ENCODE peak calls at places on chromosomes 16 and 17, in nine cellular contexts. C is HCT116, X is fibroblast of lung, D is IMR-90, H is mesendoderm, M is PC-9, A is GM23248, P is PC-3, W is MM.1S. F is an unnamed sample. For H3K4me1, the result is how much of the 10 kb centered on the place peaks cover.

GRCh38 chr17:29063992-29064391 is 21.1 kb downstream of the PIPOX start:
- DNase-seq in A (no peak), P (no peak), C (no peak), W (no peak), M (no peak), H (no peak), X (no peak), D (no peak), F (no peak)

GRCh38 chr17:65220732-65221131 is 83.6 kb downstream of the RGS9 start:
- DNase-seq in M (peak), A (peak), D (no peak), H (peak), W (no peak), X (no peak), C (peak), P (peak), F (no peak)

GRCh38 chr16:58605562-58605961 is 24.1 kb downstream of the CNOT1 start:
- DNase-seq in X (no peak), M (no peak), D (no peak), P (no peak), W (no peak), C (no peak), H (no peak), A (no peak), F (no peak)

GRCh38 chr17:386145-386876 is 33.7 kb upstream of the RPH3AL start:
- DNase-seq in C (peak), A (peak), X (no peak), W (peak), H (peak), D (no peak), M (peak), P (peak), F (peak)

GRCh38 chr17:44350733-44351226 is 5.7 kb downstream of the GRN start:
- DNase-seq in P (peak), M (peak), C (no peak), D (peak), X (peak), H (peak), W (peak), A (peak), F (peak)

GRCh38 chr17:62714016-62714777 is 86.7 kb downstream of the MRC2 start:
- DNase-seq in C (no peak), D (peak), X (peak), W (no peak), H (no peak), P (peak), A (peak), M (no peak), F (no peak)

GRCh38 chr16:67015317-67015731 is 13.6 kb upstream of the CBFB start:
- DNase-seq in M (peak), X (no peak), A (no peak), P (no peak), W (no peak), H (no peak), C (peak), D (no peak), F (no peak)

GRCh38 chr16:88130681-88131080 is 179.4 kb downstream of the BANP start:
- DNase-seq in H (no peak), P (no peak), W (no peak), X (no peak), A (no peak), M (no peak), D (no peak), C (no peak), F (no peak)

GRCh38 chr16:30628628-30629342 is 18.6 kb upstream of the ZNF689 start:
- DNase-seq in A (peak), D (peak), C (peak), P (peak), H (peak), X (peak), M (peak), W (peak), F (peak)

GRCh38 chr17:64773836-64774761 is 112.0 kb upstream of the SMURF2 start:
- DNase-seq in P (peak), A (peak), W (peak), C (peak), H (peak), X (peak), M (peak), D (peak), F (peak)

GRCh38 chr17:27415090-27415795 is 41.0 kb upstream of the KSR1 start:
- DNase-seq in D (no peak), P (no peak), C (no peak), A (no peak), W (no peak), M (no peak), X (no peak), H (no peak), F (no peak)

GRCh38 chr17:876272-876671 is 94.1 kb downstream of the MRM3 start:
- DNase-seq in D (no peak), A (no peak), X (no peak), C (no peak), W (no peak), M (no peak), P (no peak), H (peak), F (no peak)

GRCh38 chr16:749010-749409 is 8.2 kb upstream of the CIAO3 start:
- DNase-seq in A (peak), P (no peak), H (no peak), W (no peak), M (no peak), C (no peak), X (peak), D (peak), F (no peak)

GRCh38 chr16:85613609-85614337 is 651 bp downstream of the GSE1 start:
- DNase-seq in X (peak), M (peak), A (peak), W (no peak), D (no peak), C (no peak), P (peak), H (peak), F (peak)

GRCh38 chr17:33318241-33318640 is 25.1 kb upstream of the ASIC2 start:
- DNase-seq in A (no peak), D (no peak), M (no peak), C (no peak), W (no peak), P (no peak), X (no peak), H (no peak), F (peak)

GRCh38 chr17:4852504-4853075 is 19.4 kb downstream of the MINK1 start:
- DNase-seq in H (no peak), A (peak), W (no peak), C (no peak), P (peak), M (peak), X (peak), D (peak), F (no peak)

GRCh38 chr17:71914812-71915211 is 206.0 kb upstream of the SOX9 start:
- DNase-seq in C (no peak), M (no peak), A (no peak), D (no peak), H (no peak), W (no peak), P (no peak), X (no peak), F (no peak)

GRCh38 chr16:59881366-59881765 is 1147.2 kb upstream of the GOT2 start:
- DNase-seq in D (no peak), C (no peak), P (no peak), X (no peak), M (no peak), A (no peak), W (no peak), H (peak), F (peak)

GRCh38 chr17:1087381-1088241 is 90.7 kb downstream of the TIMM22 start:
- DNase-seq in W (no peak), H (peak), P (peak), A (peak), M (peak), X (no peak), C (no peak), D (no peak), F (peak)

GRCh38 chr16:19463468-19464315 is 46.0 kb downstream of the TMC5 start:
- DNase-seq in D (no peak), M (peak), H (peak), C (no peak), A (no peak), X (no peak), P (peak), W (no peak), F (no peak)

GRCh38 chr17:28404812-28405570 is 1.0 kb downstream of the SLC46A1 start:
- DNase-seq in A (peak), M (no peak), P (no peak), C (no peak), H (no peak), W (no peak), D (no peak), X (no peak), F (no peak)

GRCh38 chr16:69106491-69107291 is 1.2 kb downstream of the HAS3 start:
- DNase-seq in H (peak), W (no peak), X (no peak), C (no peak), A (peak), M (peak), D (no peak), P (no peak), F (peak)

GRCh38 chr17:4940625-4941021 is 555 bp downstream of the RNF167 start:
- DNase-seq in H (no peak), X (no peak), D (no peak), P (no peak), A (peak), C (no peak), M (no peak), W (no peak), F (no peak)

GRCh38 chr17:64148017-64148631 is 18.2 kb upstream of the ERN1 start:
- DNase-seq in H (peak), A (peak), X (peak), P (peak), C (no peak), W (no peak), M (no peak), D (no peak), F (no peak)

GRCh38 chr16:67395458-67396158 is 2.3 kb upstream of the TPPP3 start:
- DNase-seq in D (peak), C (no peak), H (no peak), W (no peak), X (no peak), A (peak), P (no peak), M (no peak), F (peak)

GRCh38 chr17:80352216-80352895 is 62.6 kb upstream of the ENDOV start:
- DNase-seq in H (no peak), X (no peak), D (no peak), W (no peak), P (no peak), A (no peak), C (no peak), M (no peak), F (no peak)

GRCh38 chr17:57679906-57680695 is 65.0 kb downstream of the CCDC182 start:
- DNase-seq in M (no peak), C (no peak), P (no peak), X (no peak), W (no peak), H (no peak), D (no peak), A (no peak), F (no peak)

GRCh38 chr17:45783593-45784292 is 377 bp upstream of the CRHR1 start:
- DNase-seq in D (no peak), C (no peak), P (no peak), X (no peak), W (no peak), H (peak), M (no peak), A (no peak), F (peak)

GRCh38 chr16:24838554-24839266 is 7.1 kb upstream of the SLC5A11 start:
- DNase-seq in C (no peak), M (peak), W (no peak), D (peak), H (no peak), A (peak), X (peak), P (peak), F (no peak)

GRCh38 chr17:18261146-18261515 is 669 bp downstream of the MIEF2 start:
- DNase-seq in M (peak), X (peak), H (peak), A (peak), C (no peak), D (peak), W (peak), P (peak), F (peak)

GRCh38 chr17:78692460-78693010 is 89.5 kb downstream of the CYTH1 start:
- DNase-seq in D (no peak), W (no peak), A (no peak), M (no peak), H (no peak), C (no peak), P (no peak), X (no peak), F (no peak)

GRCh38 chr17:42233148-42233547 is 38.9 kb upstream of the GHDC start:
- DNase-seq in A (peak), D (peak), W (no peak), C (no peak), X (no peak), M (no peak), H (no peak), P (no peak), F (no peak)

GRCh38 chr17:72338847-72339790 is 218.3 kb downstream of the SOX9 start:
- DNase-seq in M (peak), W (no peak), A (peak), C (peak), H (peak), D (peak), X (peak), P (peak), F (no peak)

GRCh38 chr17:40922239-40922638 is 15.2 kb downstream of the KRT23 start:
- DNase-seq in H (peak), W (no peak), D (peak), M (peak), A (peak), X (peak), P (peak), C (no peak), F (no peak)

GRCh38 chr17:79340771-79341528 is 266.3 kb downstream of the ENGASE start:
- DNase-seq in D (no peak), C (no peak), P (no peak), X (no peak), H (no peak), M (no peak), W (peak), A (no peak), F (no peak)

GRCh38 chr17:56815711-56816110 is 18.0 kb downstream of the C17orf67 start:
- DNase-seq in C (no peak), D (peak), W (no peak), X (peak), A (peak), P (peak), H (no peak), M (no peak), F (no peak)

GRCh38 chr17:32461853-32462617 is 17.7 kb downstream of the PSMD11 start:
- DNase-seq in W (peak), X (peak), C (peak), A (peak), P (peak), D (peak), M (peak), H (peak), F (peak)

GRCh38 chr17:76884995-76885896 is 17.0 kb downstream of the MGAT5B start:
- DNase-seq in W (no peak), A (no peak), P (no peak), H (peak), D (no peak), M (no peak), X (no peak), C (no peak), F (no peak)
- H3K4me2 ChIP-seq in W (no peak), A (no peak), P (no peak), H (no peak), D (no peak), M (no peak), X (no peak), C (no peak), F (no peak)

GRCh38 chr16:56301391-56301850 is 110.1 kb downstream of the GNAO1 start:
- DNase-seq in P (peak), C (no peak), M (peak), H (no peak), A (peak), D (peak), W (no peak), X (peak), F (no peak)
- H3K4me1 ChIP-seq in P (under half), C (under half), M (under half), H (under half), A (under half), D (under half), W (under half), X (under half), F (half or more)

DNA sequence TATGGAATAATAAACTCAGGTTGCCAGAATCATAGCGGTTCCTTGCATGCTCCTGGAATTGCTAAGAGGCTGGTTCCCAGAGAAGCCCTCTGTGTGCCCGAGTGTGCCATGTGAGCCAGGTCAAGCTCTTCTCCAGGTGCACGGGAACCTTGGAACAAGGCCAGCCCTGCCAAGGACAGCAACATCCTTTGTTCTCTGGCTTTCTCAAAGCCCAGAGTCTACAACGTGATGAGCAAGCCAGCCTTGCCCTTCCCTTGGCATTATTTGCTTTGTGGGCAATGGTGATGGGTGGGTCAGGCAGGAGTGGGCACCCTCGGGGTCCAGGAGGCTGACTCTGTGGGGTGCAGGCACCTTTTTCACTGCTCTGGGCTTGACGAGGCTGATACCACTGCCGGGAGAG is 14.2 kb upstream of the SEC14L1 start:
- DNase-seq in A (no peak), H (no peak), C (no peak), M (peak), W (no peak), X (no peak), D (no peak), P (peak), F (no peak)
- H3K4me2 ChIP-seq in A (no peak), H (no peak), C (peak), M (peak), W (no peak), X (no peak), D (no peak), P (peak), F (no peak)

GRCh38 chr17:39702901-39703893 is 3.3 kb downstream of the ERBB2 start:
- DNase-seq in C (no peak), X (no peak), D (peak), A (no peak), H (no peak), P (peak), M (no peak), W (peak), F (peak)

GRCh38 chr17:39703913-39704312 is 4.0 kb downstream of the ERBB2 start:
- DNase-seq in P (no peak), A (no peak), C (no peak), X (no peak), H (no peak), D (no peak), W (no peak), M (no peak), F (no peak)

GRCh38 chr17:39701012-39701783 is 1.3 kb downstream of the ERBB2 start:
- DNase-seq in A (no peak), W (no peak), C (no peak), M (peak), D (no peak), X (no peak), H (peak), P (peak), F (peak)

GRCh38 chr17:39700148-39700987 is 504 bp downstream of the ERBB2 start:
- DNase-seq in X (peak), C (no peak), H (peak), P (no peak), W (no peak), A (peak), D (peak), M (peak), F (peak)

GRCh38 chr17:39701784-39702422 is 2.0 kb downstream of the ERBB2 start:
- DNase-seq in A (no peak), H (no peak), P (peak), X (no peak), C (no peak), W (no peak), M (no peak), D (no peak), F (peak)
- H3K4me1 ChIP-seq in A (under half), H (under half), P (half or more), X (under half), C (under half), W (under half), M (half or more), D (under half), F (half or more)